ENCODE peak calls at places on chromosomes 1 and 21, in six cellular contexts. W, U, A, X, F and D are unnamed samples.

GRCh38 chr1:59198565-59198964 is 98.3 kb upstream of the FGGY start:
- DNase-seq in F (no peak), A (no peak), X (no peak), W (no peak), U (no peak), D (no peak)

GRCh38 chr1:230153655-230154296 is 86.7 kb downstream of the GALNT2 start:
- DNase-seq in W (peak; percentile 96), X (no peak), A (no peak), U (peak; percentile 95), F (peak; percentile 73), D (peak; percentile 31)

GRCh38 chr21:43274022-43274945 is 105.5 kb downstream of the CRYAA start:
- DNase-seq in F (no peak), X (no peak), W (no peak), U (no peak), A (no peak), D (no peak)

GRCh38 chr1:174999926-175000696 is at the start of gene CACYBP:
- DNase-seq in X (no peak), W (no peak), A (no peak), U (no peak), F (peak; percentile 29), D (no peak)

GRCh38 chr1:24920155-24920925 is 9.7 kb downstream of the RUNX3 start:
- DNase-seq in U (no peak), X (no peak), A (no peak), F (no peak), W (no peak), D (no peak)

GRCh38 chr1:202159534-202160371 is 649 bp downstream of the PTPN7 start:
- DNase-seq in A (no peak), U (peak; percentile 62), W (peak; percentile 58), X (no peak), F (no peak), D (no peak)

GRCh38 chr1:240888039-240888786 is 276.3 kb upstream of the GREM2 start:
- DNase-seq in A (no peak), W (no peak), F (peak; percentile 12), X (no peak), U (peak; percentile 15), D (no peak)

GRCh38 chr1:40438391-40439015 is 11.8 kb upstream of the ZFP69B start:
- DNase-seq in W (peak; percentile 10), F (peak; percentile 37), X (no peak), A (no peak), U (no peak), D (no peak)

GRCh38 chr1:37485902-37486679 is 11.7 kb downstream of the ZC3H12A start:
- DNase-seq in A (no peak), X (no peak), U (no peak), F (no peak), W (no peak), D (no peak)

GRCh38 chr1:43511394-43511793 is 19.3 kb upstream of the PTPRF start:
- DNase-seq in A (no peak), F (no peak), X (no peak), U (no peak), W (no peak), D (no peak)

GRCh38 chr1:178530037-178530402 is 17.1 kb downstream of the TEX35 start:
- DNase-seq in A (no peak), X (no peak), U (no peak), F (peak; percentile 59), W (no peak), D (peak; percentile 45)

GRCh38 chr21:14453964-14454641 is 71.2 kb upstream of the HSPA13 start:
- DNase-seq in A (no peak), F (no peak), U (no peak), W (no peak), X (no peak), D (no peak)

GRCh38 chr1:11886986-11887665 is 28.4 kb upstream of the NPPB start:
- DNase-seq in A (no peak), X (no peak), F (no peak), U (no peak), W (no peak), D (no peak)

GRCh38 chr1:155801149-155801548 is 55.9 kb downstream of the GON4L start:
- DNase-seq in X (peak; percentile 24), A (no peak), W (peak; percentile 30), U (no peak), F (no peak), D (peak; percentile 8)